ENCODE peak calls at places on chromosomes 11 and 22, in four cellular contexts. One of them, this sample, is unnamed.

GRCh38 chr11:122754553-122755322 is 83.6 kb upstream of the CRTAM start:
- DNase-seq in HepG2: peak
- DNase-seq in K562: peak
- DNase-seq in GM12878: no peak
- DNase-seq in this sample: peak

GRCh38 chr11:61333638-61334433 is 808 bp downstream of the TKFC start:
- DNase-seq in GM12878: no peak
- DNase-seq in HepG2: no peak
- DNase-seq in K562: no peak
- DNase-seq in this sample: no peak

GRCh38 chr11:112343368-112344039 is 82.8 kb upstream of the PLET1 start:
- DNase-seq in HepG2: no peak
- DNase-seq in GM12878: no peak
- DNase-seq in K562: no peak
- DNase-seq in this sample: no peak

GRCh38 chr11:70399681-70400112 is 1.4 kb downstream of the CTTN start:
- DNase-seq in HepG2: peak
- DNase-seq in K562: peak
- DNase-seq in GM12878: no peak
- DNase-seq in this sample: peak

GRCh38 chr22:24592846-24593809 is at the start of gene LRRC75B:
- DNase-seq in GM12878: no peak
- DNase-seq in HepG2: peak
- DNase-seq in K562: peak
- DNase-seq in this sample: peak

GRCh38 chr11:128335729-128336128 is 251.6 kb downstream of the ETS1 start:
- DNase-seq in HepG2: no peak
- DNase-seq in K562: no peak
- DNase-seq in GM12878: no peak
- DNase-seq in this sample: no peak

GRCh38 chr22:22583030-22583429 is 24.0 kb upstream of the PRAME start:
- DNase-seq in HepG2: no peak
- DNase-seq in K562: no peak
- DNase-seq in GM12878: no peak
- DNase-seq in this sample: no peak

GRCh38 chr11:125532668-125533067 is 36.6 kb upstream of the FEZ1 start:
- DNase-seq in GM12878: no peak
- DNase-seq in K562: peak
- DNase-seq in HepG2: no peak
- DNase-seq in this sample: no peak

GRCh38 chr11:131951146-131951545 is 580.7 kb downstream of the NTM start:
- DNase-seq in K562: no peak
- DNase-seq in GM12878: no peak
- DNase-seq in HepG2: no peak
- DNase-seq in this sample: no peak

GRCh38 chr22:21796231-21796630 is 60.6 kb upstream of the YPEL1 start:
- DNase-seq in HepG2: no peak
- DNase-seq in K562: no peak
- DNase-seq in GM12878: no peak
- DNase-seq in this sample: no peak

GRCh38 chr11:67355794-67356550 is 2.6 kb upstream of the POLD4 start:
- DNase-seq in HepG2: no peak
- DNase-seq in GM12878: no peak
- DNase-seq in K562: no peak
- DNase-seq in this sample: no peak

GRCh38 chr11:67355023-67355793 is 1.9 kb upstream of the POLD4 start:
- DNase-seq in K562: no peak
- DNase-seq in GM12878: no peak
- DNase-seq in HepG2: no peak
- DNase-seq in this sample: no peak

GRCh38 chr11:67356551-67356866 is 3.2 kb upstream of the POLD4 start:
- DNase-seq in GM12878: no peak
- DNase-seq in HepG2: no peak
- DNase-seq in K562: no peak
- DNase-seq in this sample: no peak

GRCh38 chr11:67356867-67357561 is 3.7 kb upstream of the POLD4 start:
- DNase-seq in K562: peak
- DNase-seq in GM12878: no peak
- DNase-seq in HepG2: peak
- DNase-seq in this sample: peak

GRCh38 chr11:67357831-67358555 is 4.6 kb upstream of the POLD4 start:
- DNase-seq in HepG2: no peak
- DNase-seq in GM12878: no peak
- DNase-seq in K562: no peak
- DNase-seq in this sample: no peak
- TF ChIP-seq ATF2 in HepG2: no peak
- TF ChIP-seq ATF2 in GM12878: no peak
- TF ChIP-seq ATF2 in K562: no peak
- TF ChIP-seq ATF2 in this sample: no peak

GRCh38 chr11:32173435-32173834 is 82.6 kb downstream of the RCN1 start:
- DNase-seq in K562: peak
- DNase-seq in HepG2: peak
- DNase-seq in GM12878: no peak
- DNase-seq in this sample: peak
- TF ChIP-seq ESRRA in K562: no peak
- TF ChIP-seq ESRRA in HepG2: no peak
- TF ChIP-seq ESRRA in GM12878: no peak
- TF ChIP-seq ESRRA in this sample: no peak

DNA sequence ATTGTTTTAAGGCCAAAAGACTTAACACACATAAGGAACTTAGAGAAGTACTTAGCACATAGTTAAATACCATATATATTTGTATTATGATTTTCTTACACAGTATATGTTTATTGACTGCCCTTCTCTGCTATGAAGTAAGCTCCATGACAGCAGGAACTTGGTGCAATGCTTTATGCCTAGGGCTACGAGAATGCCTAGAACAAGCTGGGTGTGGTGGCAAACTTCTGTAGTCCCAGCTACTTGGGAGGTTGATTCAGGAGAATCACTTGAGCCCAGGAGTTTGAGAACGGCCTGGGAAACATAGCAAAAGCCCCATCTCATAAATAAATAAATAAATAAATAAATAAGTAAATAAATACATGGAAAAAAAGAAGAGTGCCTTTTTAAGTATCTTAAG is 1.9 kb downstream of the SLC5A12 start:
- DNase-seq in K562: no peak
- DNase-seq in GM12878: no peak
- DNase-seq in HepG2: no peak
- DNase-seq in this sample: no peak
- TF ChIP-seq ATF3 in K562: no peak
- TF ChIP-seq ATF3 in GM12878: no peak
- TF ChIP-seq ATF3 in HepG2: no peak
- TF ChIP-seq ATF3 in this sample: no peak

GRCh38 chr22:44894321-44894720 is 115.5 kb downstream of the PHF21B start:
- DNase-seq in GM12878: no peak
- DNase-seq in HepG2: no peak
- DNase-seq in K562: no peak
- DNase-seq in this sample: no peak
- TF ChIP-seq ATF2 in GM12878: no peak
- TF ChIP-seq ATF2 in HepG2: no peak
- TF ChIP-seq ATF2 in K562: no peak
- TF ChIP-seq ATF2 in this sample: no peak

GRCh38 chr11:44687310-44687842 is 39.4 kb upstream of the TSPAN18 start:
- DNase-seq in HepG2: no peak
- DNase-seq in K562: no peak
- DNase-seq in GM12878: no peak
- DNase-seq in this sample: no peak

GRCh38 chr11:44675906-44676305 is 50.9 kb upstream of the TSPAN18 start:
- DNase-seq in HepG2: no peak
- DNase-seq in GM12878: no peak
- DNase-seq in K562: no peak
- DNase-seq in this sample: no peak

GRCh38 chr11:44680982-44681597 is 45.7 kb upstream of the TSPAN18 start:
- DNase-seq in GM12878: no peak
- DNase-seq in HepG2: no peak
- DNase-seq in K562: no peak
- DNase-seq in this sample: peak

GRCh38 chr11:44684886-44685285 is 41.9 kb upstream of the TSPAN18 start:
- DNase-seq in K562: no peak
- DNase-seq in GM12878: no peak
- DNase-seq in HepG2: no peak
- DNase-seq in this sample: no peak

GRCh38 chr11:44681698-44682097 is 45.1 kb upstream of the TSPAN18 start:
- DNase-seq in K562: peak
- DNase-seq in HepG2: no peak
- DNase-seq in GM12878: no peak
- DNase-seq in this sample: no peak
- TF ChIP-seq ESRRA in K562: no peak
- TF ChIP-seq ESRRA in HepG2: no peak
- TF ChIP-seq ESRRA in GM12878: no peak
- TF ChIP-seq ESRRA in this sample: no peak

GRCh38 chr11:91156041-91156440 is 933.2 kb upstream of the CHORDC1 start:
- DNase-seq in HepG2: no peak
- DNase-seq in GM12878: no peak
- DNase-seq in K562: no peak
- DNase-seq in this sample: no peak
- TF ChIP-seq ATF3 in HepG2: no peak
- TF ChIP-seq ATF3 in GM12878: no peak
- TF ChIP-seq ATF3 in K562: no peak
- TF ChIP-seq ATF3 in this sample: no peak

GRCh38 chr11:119389611-119390254 is 8.2 kb upstream of the USP2 start:
- DNase-seq in K562: peak
- DNase-seq in HepG2: no peak
- DNase-seq in GM12878: no peak
- DNase-seq in this sample: peak
- TF ChIP-seq ATF2 in K562: no peak
- TF ChIP-seq ATF2 in HepG2: no peak
- TF ChIP-seq ATF2 in GM12878: no peak
- TF ChIP-seq ATF2 in this sample: no peak

DNA sequence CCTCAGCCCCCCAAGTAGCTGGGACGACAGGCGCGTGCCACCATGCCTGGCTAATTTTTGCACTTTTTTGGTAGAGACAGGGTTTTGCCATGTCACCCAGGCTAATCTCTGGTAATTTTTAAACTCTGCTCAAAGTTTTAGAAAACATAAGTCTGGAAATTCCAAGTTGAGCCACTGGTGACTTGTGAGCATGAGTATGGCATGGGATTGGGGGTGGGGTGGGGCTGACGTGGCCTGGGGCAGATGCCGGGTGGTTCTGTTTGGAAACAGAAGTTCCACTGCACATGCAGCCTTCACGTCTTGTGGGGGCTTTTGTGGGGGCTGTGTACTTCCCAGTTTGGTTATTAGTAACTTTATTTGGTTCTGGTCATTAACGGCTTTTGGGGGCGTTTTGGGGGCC is 67.3 kb downstream of the PTPRJ start:
- DNase-seq in GM12878: no peak
- DNase-seq in K562: no peak
- DNase-seq in HepG2: no peak
- DNase-seq in this sample: no peak
- TF ChIP-seq ESRRA in GM12878: no peak
- TF ChIP-seq ESRRA in K562: no peak
- TF ChIP-seq ESRRA in HepG2: no peak
- TF ChIP-seq ESRRA in this sample: no peak

GRCh38 chr11:46513934-46514342 is 79.9 kb downstream of the AMBRA1 start:
- DNase-seq in HepG2: no peak
- DNase-seq in GM12878: no peak
- DNase-seq in K562: peak
- DNase-seq in this sample: no peak
- TF ChIP-seq ATF3 in HepG2: no peak
- TF ChIP-seq ATF3 in GM12878: no peak
- TF ChIP-seq ATF3 in K562: no peak
- TF ChIP-seq ATF3 in this sample: no peak